ENCODE peak calls at places on chromosomes 5 and 9, in nine cellular contexts. E is HCT116, Z is neural progenitor cell, N is OCI-LY7, Y is GM23248, O is MM.1S, X is PC-3, F is GM23338, A is SK-N-SH. G is an unnamed sample.

GRCh38 chr9:99416007-99416406 is 193.9 kb downstream of the SEC61B start:
- DNase-seq in A (no peak), O (no peak), F (no peak), N (no peak), Y (peak; percentile 54), X (peak; percentile 13), Z (no peak), E (no peak), G (no peak)

GRCh38 chr9:108053555-108054061 is 564.0 kb upstream of the KLF4 start:
- DNase-seq in O (no peak), Z (peak; percentile 54), Y (peak; percentile 89), E (no peak), F (peak; percentile 1), A (no peak), N (no peak), X (no peak), G (peak; percentile 76)

GRCh38 chr5:81091199-81091598 is 131.0 kb downstream of the RASGRF2 start:
- DNase-seq in Z (no peak), F (no peak), O (no peak), E (no peak), X (no peak), A (no peak), N (no peak), Y (no peak), G (no peak)

GRCh38 chr5:96344678-96345612 is 88.1 kb downstream of the PCSK1 start:
- DNase-seq in O (peak; percentile 77), Z (peak; percentile 59), E (peak; percentile 54), N (peak; percentile 38), A (peak; percentile 36), F (peak; percentile 79), X (peak; percentile 85), Y (peak; percentile 86), G (peak; percentile 73)

GRCh38 chr9:92644278-92644677 is 25.7 kb downstream of the IPPK start:
- DNase-seq in E (no peak), Y (no peak), N (no peak), X (no peak), A (no peak), O (no peak), Z (no peak), F (no peak), G (no peak)

GRCh38 chr5:14201325-14202061 is 58.4 kb downstream of the TRIO start:
- DNase-seq in E (no peak), O (no peak), X (peak; percentile 36), F (no peak), N (no peak), A (no peak), Z (no peak), Y (peak; percentile 63), G (no peak)

GRCh38 chr5:9347541-9348295 is 198.2 kb downstream of the SEMA5A start:
- DNase-seq in O (no peak), A (no peak), E (no peak), X (peak; percentile 63), Y (peak; percentile 50), Z (no peak), N (no peak), F (no peak), G (no peak)

GRCh38 chr5:30197662-30198061 is 995.8 kb upstream of the CDH6 start:
- DNase-seq in A (no peak), Y (no peak), N (no peak), E (no peak), X (no peak), O (peak; percentile 21), Z (no peak), F (no peak), G (no peak)

GRCh38 chr5:166509085-166509484 is 1782.4 kb upstream of the WWC1 start:
- DNase-seq in Y (peak; percentile 2), N (peak; percentile 4), X (no peak), O (peak; percentile 40), Z (peak; percentile 84), F (peak; percentile 76), E (no peak), A (no peak), G (peak; percentile 62)

GRCh38 chr9:135340726-135341475 is 138.7 kb upstream of the PPP1R26 start:
- DNase-seq in A (no peak), E (no peak), F (no peak), Y (no peak), Z (no peak), X (no peak), O (no peak), N (no peak), G (no peak)

GRCh38 chr5:10622810-10623209 is 58.9 kb downstream of the ANKRD33B start:
- DNase-seq in F (no peak), A (no peak), O (no peak), Z (no peak), E (no peak), Y (no peak), X (no peak), N (no peak), G (no peak)

GRCh38 chr5:126780165-126780827 is 3.4 kb downstream of the LMNB1 start:
- DNase-seq in Y (peak; percentile 90), N (peak; percentile 74), Z (peak; percentile 79), A (peak; percentile 59), X (peak; percentile 72), O (peak; percentile 74), E (no peak), F (peak; percentile 86), G (peak; percentile 75)

GRCh38 chr9:126883636-126884035 is 23.2 kb downstream of the ZBTB34 start:
- DNase-seq in X (no peak), F (no peak), E (no peak), N (no peak), O (no peak), Z (peak; percentile 75), Y (no peak), A (no peak), G (peak; percentile 51)

GRCh38 chr9:99345936-99346335 is 123.9 kb downstream of the SEC61B start:
- DNase-seq in X (peak; percentile 74), N (no peak), Z (no peak), Y (peak; percentile 59), A (no peak), E (no peak), F (no peak), O (no peak), G (no peak)

DNA sequence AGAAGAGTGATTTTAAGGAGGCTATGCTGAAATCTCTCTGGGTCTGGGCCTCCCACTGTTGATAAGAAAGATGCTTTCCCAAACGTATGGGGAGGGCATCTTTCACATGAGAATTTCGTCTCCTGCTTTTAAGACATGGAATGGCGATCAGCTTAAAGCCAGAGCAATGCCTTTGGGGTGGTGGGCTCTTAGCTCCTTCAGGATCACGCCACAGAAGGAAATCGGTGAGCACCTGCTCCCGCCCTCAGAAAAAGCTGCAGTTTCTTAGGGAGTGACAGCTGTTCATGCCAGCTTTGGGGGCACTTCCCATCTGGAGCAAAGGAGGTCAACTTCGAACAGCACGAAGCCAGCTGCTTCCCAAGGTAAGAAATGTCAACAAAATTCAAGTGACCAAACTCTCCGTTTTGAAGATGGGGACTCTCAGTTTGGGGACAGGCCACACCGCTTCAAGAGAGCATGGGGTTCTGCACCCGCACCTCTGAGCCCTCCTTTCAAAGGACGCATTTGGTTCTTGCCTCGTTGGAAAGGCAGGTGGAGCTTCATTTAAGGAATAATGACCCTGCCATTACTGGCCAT is 39.0 kb downstream of the TRIP13 start:
- DNase-seq in Z (no peak), A (no peak), E (no peak), N (no peak), Y (no peak), F (no peak), O (no peak), X (no peak), G (no peak)
- H3K27ac ChIP-seq in Z (no peak overlapping the region), A (no peak overlapping the region), E (no peak overlapping the region), N (no peak overlapping the region), Y (no peak overlapping the region), F (no peak overlapping the region), O (no peak overlapping the region), X (peak overlapping the region; percentile 77), G (no peak overlapping the region)

DNA sequence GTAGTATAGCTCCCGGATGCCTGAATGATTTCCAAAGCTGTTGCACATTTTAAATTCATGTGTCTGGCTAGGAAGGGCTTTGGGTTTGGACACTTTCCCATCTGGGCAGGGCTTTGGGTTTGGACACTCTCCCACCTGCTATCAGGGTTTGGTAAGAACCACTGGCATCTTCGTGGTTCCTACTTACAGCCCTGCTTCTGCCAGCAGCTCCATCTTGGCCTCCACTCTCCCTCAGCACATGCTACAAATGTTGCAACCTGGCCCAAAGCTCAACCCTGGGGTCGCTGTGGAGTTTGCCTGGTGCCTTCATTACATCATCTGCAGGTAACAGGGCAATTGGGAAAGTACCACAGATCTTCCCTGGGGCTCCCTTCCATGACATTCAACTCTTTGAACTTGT is 3.5 kb downstream of the TMCO6 start:
- DNase-seq in N (no peak), Z (no peak), Y (peak; percentile 67), A (no peak), F (no peak), O (no peak), E (no peak), X (no peak), G (no peak)
- TF ChIP-seq EZH2phosphoT487 in N (no peak), Z (no peak), Y (no peak), A (no peak), F (no peak), O (no peak), E (no peak), X (no peak), G (no peak)

DNA sequence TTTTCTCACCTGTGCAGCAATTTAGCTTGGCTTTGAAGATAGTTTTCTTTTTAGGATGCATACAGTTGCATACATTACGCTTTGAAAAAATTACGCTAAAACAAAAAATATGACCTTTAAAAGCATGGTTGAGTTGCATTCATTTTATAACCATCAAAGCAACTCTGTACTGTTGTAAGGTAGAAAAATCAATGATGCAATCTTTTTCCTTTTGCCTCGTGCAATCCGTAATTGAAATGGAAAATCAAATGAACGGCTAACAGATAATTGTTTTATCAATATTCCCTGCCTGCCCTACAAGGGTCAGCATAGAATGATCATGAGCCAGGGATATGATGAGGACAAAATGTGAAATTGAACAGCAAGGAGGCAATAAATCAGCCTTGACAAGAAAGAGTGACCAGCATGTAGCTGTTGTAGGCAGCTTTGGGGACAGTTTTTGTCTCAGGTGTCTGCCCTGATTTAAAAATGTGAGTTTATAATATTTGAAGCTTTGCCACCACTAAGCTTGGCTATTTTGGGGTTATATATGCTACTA is 98.2 kb downstream of the PBX3 start:
- DNase-seq in Z (no peak), A (no peak), E (no peak), N (no peak), X (no peak), F (no peak), O (no peak), Y (no peak), G (no peak)
- H4K20me1 ChIP-seq in Z (peaks cover 67% of the 10 kb centered on the region), A (peaks cover 27% of the 10 kb centered on the region), E (no peaks in the 10 kb centered on the region), N (peaks cover 9% of the 10 kb centered on the region), X (no peaks in the 10 kb centered on the region), F (no peaks in the 10 kb centered on the region), O (no peaks in the 10 kb centered on the region), Y (no peaks in the 10 kb centered on the region), G (no peaks in the 10 kb centered on the region)

DNA sequence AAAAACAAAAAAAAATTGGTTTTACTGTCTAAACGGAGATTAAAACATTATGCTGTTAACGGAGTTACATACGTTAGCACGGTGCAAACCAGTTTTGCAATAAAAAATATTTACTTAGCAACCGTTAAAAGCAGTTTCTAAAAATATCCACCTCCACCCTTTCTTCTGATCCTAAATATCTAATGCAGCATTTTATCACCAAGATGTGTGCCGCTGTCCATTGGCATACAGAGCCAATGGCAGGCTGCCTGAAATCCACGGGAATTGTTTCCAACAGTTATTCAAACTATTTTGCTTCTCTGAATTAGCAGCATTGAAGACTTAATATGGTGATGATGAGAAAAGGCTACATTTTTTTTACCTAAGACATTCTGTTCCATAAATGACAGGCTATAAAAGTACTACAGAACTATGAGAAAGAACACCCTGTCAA is 61.6 kb downstream of the CSNK1A1 start:
- DNase-seq in F (no peak), N (no peak), Z (no peak), X (peak; percentile 57), E (no peak), O (no peak), A (no peak), Y (peak; percentile 75), G (no peak)
- H3K27ac ChIP-seq in F (no peak overlapping the region), N (no peak overlapping the region), Z (no peak overlapping the region), X (peak overlapping the region; percentile 94), E (no peak overlapping the region), O (no peak overlapping the region), A (peak overlapping the region; percentile 99), Y (peak overlapping the region; percentile 98), G (peak overlapping the region; percentile 6)

G was measured in hepatocyte.